ENCODE peak calls at places on chromosomes 5 and 9, in six cellular contexts. One of them, this sample, is unnamed.

GRCh38 chr9:77011973-77012817 is 7.3 kb upstream of the FOXB2 start:
- DNase-seq in uterus: peak; percentile 39
- DNase-seq in tibial artery: peak; percentile 41
- DNase-seq in mammary epithelial cell: no peak
- DNase-seq in cardiac muscle cell: peak; percentile 65
- DNase-seq in AG04450: no peak
- DNase-seq in this sample: no peak

GRCh38 chr9:120856700-120857099 is 14.0 kb upstream of the PSMD5 start:
- DNase-seq in uterus: no peak
- DNase-seq in tibial artery: no peak
- DNase-seq in mammary epithelial cell: no peak
- DNase-seq in cardiac muscle cell: no peak
- DNase-seq in AG04450: no peak
- DNase-seq in this sample: no peak

GRCh38 chr5:133820516-133820915 is 147.9 kb downstream of the C5orf15 start:
- DNase-seq in uterus: no peak
- DNase-seq in tibial artery: no peak
- DNase-seq in mammary epithelial cell: no peak
- DNase-seq in cardiac muscle cell: no peak
- DNase-seq in AG04450: no peak
- DNase-seq in this sample: peak; percentile 6

GRCh38 chr9:22416692-22417060 is 29.9 kb upstream of the DMRTA1 start:
- DNase-seq in uterus: no peak
- DNase-seq in tibial artery: no peak
- DNase-seq in mammary epithelial cell: peak; percentile 25
- DNase-seq in cardiac muscle cell: no peak
- DNase-seq in AG04450: no peak
- DNase-seq in this sample: no peak

GRCh38 chr9:97271292-97271691 is 36.2 kb upstream of the CCDC180 start:
- DNase-seq in uterus: no peak
- DNase-seq in tibial artery: no peak
- DNase-seq in mammary epithelial cell: no peak
- DNase-seq in cardiac muscle cell: no peak
- DNase-seq in AG04450: no peak
- DNase-seq in this sample: no peak

GRCh38 chr9:135902655-135903357 is 4.5 kb downstream of the CAMSAP1 start:
- DNase-seq in uterus: no peak
- DNase-seq in tibial artery: no peak
- DNase-seq in mammary epithelial cell: peak; percentile 64
- DNase-seq in cardiac muscle cell: no peak
- DNase-seq in AG04450: no peak
- DNase-seq in this sample: no peak

GRCh38 chr5:19927919-19928318 is 60.1 kb downstream of the CDH18 start:
- DNase-seq in uterus: no peak
- DNase-seq in tibial artery: no peak
- DNase-seq in mammary epithelial cell: no peak
- DNase-seq in cardiac muscle cell: no peak
- DNase-seq in AG04450: no peak
- DNase-seq in this sample: no peak

GRCh38 chr5:43711496-43711895 is 108.5 kb downstream of the NNT start:
- DNase-seq in uterus: no peak
- DNase-seq in tibial artery: no peak
- DNase-seq in mammary epithelial cell: peak; percentile 5
- DNase-seq in cardiac muscle cell: peak; percentile 68
- DNase-seq in AG04450: no peak
- DNase-seq in this sample: no peak

GRCh38 chr9:123282343-123283047 is 14.1 kb upstream of the STRBP start:
- DNase-seq in uterus: peak; percentile 28
- DNase-seq in tibial artery: no peak
- DNase-seq in mammary epithelial cell: no peak
- DNase-seq in cardiac muscle cell: peak; percentile 13
- DNase-seq in AG04450: no peak
- DNase-seq in this sample: no peak

GRCh38 chr9:89661956-89662717 is 57.3 kb downstream of the GADD45G start:
- DNase-seq in uterus: peak; percentile 98
- DNase-seq in tibial artery: peak; percentile 94
- DNase-seq in mammary epithelial cell: peak; percentile 85
- DNase-seq in cardiac muscle cell: peak; percentile 98
- DNase-seq in AG04450: peak; percentile 55
- DNase-seq in this sample: peak; percentile 98

GRCh38 chr9:121440265-121440664 is 59.4 kb downstream of the GGTA1 start:
- DNase-seq in uterus: no peak
- DNase-seq in tibial artery: no peak
- DNase-seq in mammary epithelial cell: no peak
- DNase-seq in cardiac muscle cell: peak; percentile 51
- DNase-seq in AG04450: no peak
- DNase-seq in this sample: no peak

GRCh38 chr9:71816782-71817549 is 48.7 kb upstream of the CEMIP2 start:
- DNase-seq in uterus: no peak
- DNase-seq in tibial artery: no peak
- DNase-seq in mammary epithelial cell: no peak
- DNase-seq in cardiac muscle cell: no peak
- DNase-seq in AG04450: no peak
- DNase-seq in this sample: no peak

GRCh38 chr5:63398346-63398745 is 563.9 kb downstream of the HTR1A start:
- DNase-seq in uterus: no peak
- DNase-seq in tibial artery: no peak
- DNase-seq in mammary epithelial cell: peak; percentile 59
- DNase-seq in cardiac muscle cell: no peak
- DNase-seq in AG04450: no peak
- DNase-seq in this sample: no peak

GRCh38 chr9:78806492-78807160 is 509.7 kb downstream of the PSAT1 start:
- DNase-seq in uterus: no peak
- DNase-seq in tibial artery: no peak
- DNase-seq in mammary epithelial cell: no peak
- DNase-seq in cardiac muscle cell: no peak
- DNase-seq in AG04450: no peak
- DNase-seq in this sample: no peak

GRCh38 chr5:62115009-62115408 is 191.0 kb upstream of the KIF2A start:
- DNase-seq in uterus: no peak
- DNase-seq in tibial artery: no peak
- DNase-seq in mammary epithelial cell: no peak
- DNase-seq in cardiac muscle cell: no peak
- DNase-seq in AG04450: no peak
- DNase-seq in this sample: no peak

GRCh38 chr5:13569088-13569715 is 375.3 kb downstream of the DNAH5 start:
- DNase-seq in uterus: no peak
- DNase-seq in tibial artery: no peak
- DNase-seq in mammary epithelial cell: no peak
- DNase-seq in cardiac muscle cell: no peak
- DNase-seq in AG04450: no peak
- DNase-seq in this sample: no peak

GRCh38 chr9:136821333-136822031 is 13.7 kb downstream of the RABL6 start:
- DNase-seq in uterus: no peak
- DNase-seq in tibial artery: no peak
- DNase-seq in mammary epithelial cell: no peak
- DNase-seq in cardiac muscle cell: peak; percentile 66
- DNase-seq in AG04450: no peak
- DNase-seq in this sample: peak; percentile 66

GRCh38 chr5:128105203-128105602 is 21.6 kb downstream of the SLC12A2 start:
- DNase-seq in uterus: no peak
- DNase-seq in tibial artery: no peak
- DNase-seq in mammary epithelial cell: no peak
- DNase-seq in cardiac muscle cell: no peak
- DNase-seq in AG04450: no peak
- DNase-seq in this sample: no peak

GRCh38 chr5:39660020-39660419 is 235.2 kb upstream of the DAB2 start:
- DNase-seq in uterus: no peak
- DNase-seq in tibial artery: no peak
- DNase-seq in mammary epithelial cell: no peak
- DNase-seq in cardiac muscle cell: no peak
- DNase-seq in AG04450: no peak
- DNase-seq in this sample: no peak

GRCh38 chr9:108784998-108785397 is 70.8 kb downstream of the ACTL7B start:
- DNase-seq in uterus: no peak
- DNase-seq in tibial artery: peak; percentile 75
- DNase-seq in mammary epithelial cell: peak; percentile 56
- DNase-seq in cardiac muscle cell: peak; percentile 94
- DNase-seq in AG04450: no peak
- DNase-seq in this sample: no peak

GRCh38 chr9:14031015-14031414 is 282.9 kb downstream of the NFIB start:
- DNase-seq in uterus: peak; percentile 56
- DNase-seq in tibial artery: peak; percentile 34
- DNase-seq in mammary epithelial cell: no peak
- DNase-seq in cardiac muscle cell: peak; percentile 95
- DNase-seq in AG04450: peak; percentile 3
- DNase-seq in this sample: no peak

GRCh38 chr5:167821096-167821590 is 470.3 kb upstream of the WWC1 start:
- DNase-seq in uterus: no peak
- DNase-seq in tibial artery: no peak
- DNase-seq in mammary epithelial cell: no peak
- DNase-seq in cardiac muscle cell: no peak
- DNase-seq in AG04450: no peak
- DNase-seq in this sample: no peak

GRCh38 chr5:103918668-103919367 is 356.2 kb upstream of the NUDT12 start:
- DNase-seq in uterus: no peak
- DNase-seq in tibial artery: no peak
- DNase-seq in mammary epithelial cell: peak; percentile 24
- DNase-seq in cardiac muscle cell: no peak
- DNase-seq in AG04450: peak; percentile 2
- DNase-seq in this sample: no peak

GRCh38 chr5:159034083-159034824 is 65.5 kb downstream of the EBF1 start:
- DNase-seq in uterus: no peak
- DNase-seq in tibial artery: no peak
- DNase-seq in mammary epithelial cell: no peak
- DNase-seq in cardiac muscle cell: peak; percentile 33
- DNase-seq in AG04450: no peak
- DNase-seq in this sample: no peak

GRCh38 chr9:5382479-5382878 is 42.8 kb upstream of the RLN1 start:
- DNase-seq in uterus: no peak
- DNase-seq in tibial artery: no peak
- DNase-seq in mammary epithelial cell: no peak
- DNase-seq in cardiac muscle cell: no peak
- DNase-seq in AG04450: no peak
- DNase-seq in this sample: no peak

GRCh38 chr9:125993423-125993935 is 246.3 kb downstream of the PBX3 start:
- DNase-seq in uterus: no peak
- DNase-seq in tibial artery: no peak
- DNase-seq in mammary epithelial cell: no peak
- DNase-seq in cardiac muscle cell: no peak
- DNase-seq in AG04450: no peak
- DNase-seq in this sample: peak; percentile 49

GRCh38 chr5:143554194-143554717 is 150.8 kb upstream of the NR3C1 start:
- DNase-seq in uterus: no peak
- DNase-seq in tibial artery: no peak
- DNase-seq in mammary epithelial cell: peak; percentile 97
- DNase-seq in cardiac muscle cell: peak; percentile 90
- DNase-seq in AG04450: peak; percentile 88
- DNase-seq in this sample: no peak
- H3K27ac ChIP-seq in uterus: no peak overlapping the region
- H3K27ac ChIP-seq in tibial artery: no peak overlapping the region
- H3K27ac ChIP-seq in mammary epithelial cell: peak overlapping the region; percentile 79
- H3K27ac ChIP-seq in cardiac muscle cell: no peak overlapping the region
- H3K27ac ChIP-seq in AG04450: peak overlapping the region; percentile 82
- H3K27ac ChIP-seq in this sample: no peak overlapping the region

GRCh38 chr5:37116359-37116758 is 132.8 kb downstream of the CPLANE1 start:
- DNase-seq in uterus: no peak
- DNase-seq in tibial artery: no peak
- DNase-seq in mammary epithelial cell: no peak
- DNase-seq in cardiac muscle cell: no peak
- DNase-seq in AG04450: no peak
- DNase-seq in this sample: no peak

GRCh38 chr5:37111426-37112382 is 137.5 kb downstream of the CPLANE1 start:
- DNase-seq in uterus: no peak
- DNase-seq in tibial artery: no peak
- DNase-seq in mammary epithelial cell: no peak
- DNase-seq in cardiac muscle cell: no peak
- DNase-seq in AG04450: no peak
- DNase-seq in this sample: no peak

GRCh38 chr5:37110128-37110527 is 139.0 kb downstream of the CPLANE1 start:
- DNase-seq in uterus: no peak
- DNase-seq in tibial artery: no peak
- DNase-seq in mammary epithelial cell: no peak
- DNase-seq in cardiac muscle cell: no peak
- DNase-seq in AG04450: no peak
- DNase-seq in this sample: no peak

GRCh38 chr5:37109338-37109737 is 139.8 kb downstream of the CPLANE1 start:
- DNase-seq in uterus: no peak
- DNase-seq in tibial artery: no peak
- DNase-seq in mammary epithelial cell: no peak
- DNase-seq in cardiac muscle cell: no peak
- DNase-seq in AG04450: no peak
- DNase-seq in this sample: no peak

GRCh38 chr5:37112383-37112991 is 136.7 kb downstream of the CPLANE1 start:
- DNase-seq in uterus: no peak
- DNase-seq in tibial artery: no peak
- DNase-seq in mammary epithelial cell: no peak
- DNase-seq in cardiac muscle cell: no peak
- DNase-seq in AG04450: no peak
- DNase-seq in this sample: no peak
- TF ChIP-seq CTCF in uterus: no peak
- TF ChIP-seq CTCF in tibial artery: no peak
- TF ChIP-seq CTCF in mammary epithelial cell: no peak
- TF ChIP-seq CTCF in cardiac muscle cell: no peak
- TF ChIP-seq CTCF in AG04450: no peak
- TF ChIP-seq CTCF in this sample: no peak

DNA sequence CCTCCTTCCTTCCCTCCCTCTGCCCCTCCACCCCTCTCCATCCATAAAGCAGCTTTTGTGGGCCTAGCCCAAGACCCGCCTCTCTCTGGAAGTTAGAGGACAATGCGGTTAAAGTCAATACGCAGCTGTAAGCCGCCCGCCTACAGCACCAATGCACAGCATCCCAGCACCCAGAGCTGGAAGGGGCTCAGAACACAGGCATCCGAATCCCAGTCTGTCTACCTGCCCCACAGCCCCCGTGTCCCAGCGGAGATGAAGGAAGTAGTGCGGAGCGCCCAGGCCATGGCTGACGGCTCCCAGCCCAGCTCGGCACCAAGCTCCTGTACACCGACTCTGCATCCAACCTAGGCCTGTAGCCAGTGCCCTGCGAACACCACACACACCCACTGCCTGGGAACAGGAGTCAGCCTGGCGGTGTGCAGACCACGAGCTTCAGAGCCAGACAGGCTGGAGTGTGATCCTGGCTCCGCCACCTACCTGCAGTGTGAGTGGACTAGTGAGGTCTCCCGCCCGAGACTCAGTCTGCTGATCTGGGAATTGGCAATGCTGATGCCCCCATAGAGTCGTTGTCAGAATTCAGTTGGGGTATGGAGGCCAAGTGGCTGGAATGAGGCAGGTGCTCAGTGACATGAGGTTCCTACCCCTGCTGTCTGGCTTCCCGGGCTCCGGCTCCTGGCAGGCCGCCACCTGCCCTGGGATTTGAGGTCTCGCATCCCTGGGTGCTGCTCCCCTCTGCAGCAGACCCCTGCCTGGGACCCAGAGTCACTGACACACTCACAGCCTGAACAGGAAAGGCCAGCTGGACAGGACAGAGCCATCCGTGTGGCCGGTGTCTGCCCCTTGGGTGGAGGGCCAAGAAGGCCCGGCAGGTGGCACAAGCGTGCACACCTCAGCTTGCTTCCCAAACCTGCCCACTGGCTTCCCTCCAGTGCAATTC is 45.1 kb upstream of the RNF130 start:
- DNase-seq in uterus: peak; percentile 8
- DNase-seq in tibial artery: peak; percentile 11
- DNase-seq in mammary epithelial cell: peak; percentile 12
- DNase-seq in cardiac muscle cell: no peak
- DNase-seq in AG04450: no peak
- DNase-seq in this sample: peak; percentile 57
- H3K27ac ChIP-seq in uterus: no peak overlapping the region
- H3K27ac ChIP-seq in tibial artery: no peak overlapping the region
- H3K27ac ChIP-seq in mammary epithelial cell: no peak overlapping the region
- H3K27ac ChIP-seq in cardiac muscle cell: peak overlapping the region; percentile 57
- H3K27ac ChIP-seq in AG04450: no peak overlapping the region
- H3K27ac ChIP-seq in this sample: no peak overlapping the region

GRCh38 chr5:179880066-179880650 is 21.5 kb upstream of the MRNIP start:
- DNase-seq in uterus: no peak
- DNase-seq in tibial artery: no peak
- DNase-seq in mammary epithelial cell: no peak
- DNase-seq in cardiac muscle cell: no peak
- DNase-seq in AG04450: no peak
- DNase-seq in this sample: peak; percentile 36
- TF ChIP-seq CTCF in uterus: no peak
- TF ChIP-seq CTCF in tibial artery: no peak
- TF ChIP-seq CTCF in mammary epithelial cell: no peak
- TF ChIP-seq CTCF in cardiac muscle cell: no peak
- TF ChIP-seq CTCF in AG04450: no peak
- TF ChIP-seq CTCF in this sample: no peak

This sample was measured in kidney.